ENCODE peak calls at places on chromosomes 13 and 19, in five cellular contexts. K is stimulated activated CD8-positive, alpha-beta memory T cell treated with anti-CD3 and anti-CD28 coated beads, Interleukin-15, amount 100 ng/mL, for 24 hours; F is CD8-positive, alpha-beta memory T cell; Z is WTC11; C is stimulated activated CD4-positive, alpha-beta T cell treated with anti-CD3 and anti-CD28 coated beads, Interleukin-1b, Interleukin-23, amount 100 ng/mL, for 1 hour. E is an unnamed sample.

GRCh38 chr19:15576526-15577156 is 38.4 kb upstream of the CYP4F8 start:
- DNase-seq in K (no peak), C (no peak), Z (no peak), F (no peak), E (no peak)

GRCh38 chr13:109781384-109782065 is 4.9 kb downstream of the IRS2 start:
- DNase-seq in C (no peak), F (peak; percentile 12), K (no peak), Z (no peak), E (no peak)

GRCh38 chr19:15374796-15375440 is 4.7 kb downstream of the AKAP8 start:
- DNase-seq in Z (no peak), K (no peak), F (no peak), C (no peak), E (no peak)

GRCh38 chr13:100525453-100526298 is 62.9 kb downstream of the GGACT start:
- DNase-seq in F (no peak), C (no peak), Z (no peak), K (no peak), E (no peak)

GRCh38 chr13:34617684-34618083 is 324.4 kb upstream of the NBEA start:
- DNase-seq in C (no peak), F (no peak), Z (no peak), K (no peak), E (no peak)

GRCh38 chr13:105139380-105140285 is 1395.8 kb downstream of the EFNB2 start:
- DNase-seq in Z (peak; percentile 11), C (peak; percentile 3), F (peak; percentile 65), K (peak; percentile 6), E (peak; percentile 71)

GRCh38 chr13:25170554-25171107 is 1.5 kb downstream of the AMER2 start:
- DNase-seq in C (no peak), K (no peak), F (no peak), Z (peak; percentile 57), E (no peak)

GRCh38 chr19:11453468-11454341 is 18.3 kb downstream of the PRKCSH start:
- DNase-seq in F (no peak), C (no peak), K (no peak), Z (peak; percentile 64), E (no peak)

GRCh38 chr13:31747271-31747670 is 7.9 kb downstream of the RXFP2 start:
- DNase-seq in K (no peak), Z (no peak), F (no peak), C (no peak), E (no peak)

GRCh38 chr13:34208326-34208725 is 390.4 kb downstream of the RFC3 start:
- DNase-seq in Z (no peak), F (no peak), C (no peak), K (no peak), E (no peak)

GRCh38 chr13:20350819-20351218 is 118.7 kb upstream of the GJB6 start:
- DNase-seq in Z (no peak), K (no peak), C (no peak), F (no peak), E (no peak)

GRCh38 chr13:113840541-113841354 is 23.1 kb downstream of the GAS6 start:
- DNase-seq in F (no peak), C (no peak), K (no peak), Z (no peak), E (no peak)

GRCh38 chr19:2479556-2480194 is 3.7 kb downstream of the GADD45B start:
- DNase-seq in Z (no peak), C (no peak), F (no peak), K (no peak), E (no peak)

GRCh38 chr13:62512194-62513141 is 1096.8 kb upstream of the PCDH20 start:
- DNase-seq in C (no peak), K (no peak), Z (peak; percentile 60), F (no peak), E (no peak)

GRCh38 chr13:80036845-80037504 is 304.0 kb downstream of the SPRY2 start:
- DNase-seq in F (no peak), Z (no peak), C (no peak), K (no peak), E (no peak)

GRCh38 chr13:101727118-101727517 is 274.6 kb downstream of the ITGBL1 start:
- DNase-seq in F (no peak), K (no peak), C (no peak), Z (no peak), E (no peak)

GRCh38 chr19:40578442-40578908 is 1.8 kb downstream of the SHKBP1 start:
- DNase-seq in Z (peak; percentile 86), K (no peak), F (no peak), C (no peak), E (no peak)

GRCh38 chr13:110440946-110441731 is 120.4 kb downstream of the RAB20 start:
- DNase-seq in F (no peak), K (no peak), Z (no peak), C (no peak), E (no peak)

GRCh38 chr19:54576411-54576976 is 2.9 kb downstream of the LILRA2 start:
- DNase-seq in K (no peak), C (no peak), F (no peak), Z (no peak), E (no peak)

GRCh38 chr13:41780736-41781708 is 179.9 kb downstream of the VWA8 start:
- DNase-seq in F (no peak), Z (no peak), K (no peak), C (no peak), E (no peak)

GRCh38 chr19:1266818-1267440 is 2.2 kb upstream of the CIRBP start:
- DNase-seq in K (no peak), F (peak; percentile 71), Z (peak; percentile 79), C (no peak), E (peak; percentile 87)

GRCh38 chr19:34256835-34257558 is 2.6 kb downstream of the GARRE1 start:
- DNase-seq in K (no peak), F (no peak), Z (no peak), C (no peak), E (no peak)

GRCh38 chr13:66574606-66575005 is 655.5 kb downstream of the PCDH9 start:
- DNase-seq in F (no peak), K (no peak), Z (no peak), C (no peak), E (no peak)